ENCODE peak calls at places on chromosomes 7 and 10, in four cellular contexts. One of them, this sample, is unnamed.

GRCh38 chr7:117825132-117825531 is 48.1 kb downstream of the CTTNBP2 start:
- DNase-seq in GM23248: peak
- DNase-seq in fibroblast of lung: peak
- DNase-seq in GM23338: no peak
- DNase-seq in this sample: no peak

GRCh38 chr10:26517141-26517890 is 79.2 kb downstream of the APBB1IP start:
- DNase-seq in GM23248: no peak
- DNase-seq in fibroblast of lung: no peak
- DNase-seq in GM23338: no peak
- DNase-seq in this sample: no peak

GRCh38 chr10:104351067-104351681 is 2.5 kb upstream of the CFAP58 start:
- DNase-seq in GM23248: peak
- DNase-seq in fibroblast of lung: peak
- DNase-seq in GM23338: no peak
- DNase-seq in this sample: no peak

GRCh38 chr7:142301923-142302550 is 44.2 kb upstream of the PRSS58 start:
- DNase-seq in GM23248: peak
- DNase-seq in fibroblast of lung: peak
- DNase-seq in GM23338: peak
- DNase-seq in this sample: peak

GRCh38 chr7:131883769-131884168 is 327.3 kb upstream of the PODXL start:
- DNase-seq in GM23248: no peak
- DNase-seq in fibroblast of lung: no peak
- DNase-seq in GM23338: no peak
- DNase-seq in this sample: no peak

GRCh38 chr7:120785056-120785455 is 72.9 kb downstream of the TSPAN12 start:
- DNase-seq in GM23248: no peak
- DNase-seq in fibroblast of lung: no peak
- DNase-seq in GM23338: no peak
- DNase-seq in this sample: no peak

GRCh38 chr7:94394058-94394398 is 667 bp upstream of the COL1A2 start:
- DNase-seq in GM23248: peak
- DNase-seq in fibroblast of lung: peak
- DNase-seq in GM23338: no peak
- DNase-seq in this sample: no peak

GRCh38 chr7:133484135-133484534 is 231.3 kb downstream of the EXOC4 start:
- DNase-seq in GM23248: no peak
- DNase-seq in fibroblast of lung: peak
- DNase-seq in GM23338: no peak
- DNase-seq in this sample: peak

GRCh38 chr7:144908943-144909556 is 73.2 kb upstream of the TPK1 start:
- DNase-seq in GM23248: no peak
- DNase-seq in fibroblast of lung: no peak
- DNase-seq in GM23338: peak
- DNase-seq in this sample: no peak

GRCh38 chr10:132944510-132944909 is 2.1 kb upstream of the CFAP46 start:
- DNase-seq in GM23248: no peak
- DNase-seq in fibroblast of lung: no peak
- DNase-seq in GM23338: no peak
- DNase-seq in this sample: no peak

GRCh38 chr10:76736392-76736791 is 901.2 kb downstream of the KCNMA1 start:
- DNase-seq in GM23248: peak
- DNase-seq in fibroblast of lung: no peak
- DNase-seq in GM23338: no peak
- DNase-seq in this sample: no peak

GRCh38 chr7:4072161-4072925 is 609.8 kb upstream of the FOXK1 start:
- DNase-seq in GM23248: no peak
- DNase-seq in fibroblast of lung: no peak
- DNase-seq in GM23338: no peak
- DNase-seq in this sample: no peak

GRCh38 chr10:48705407-48705938 is 20.8 kb downstream of the WDFY4 start:
- DNase-seq in GM23248: no peak
- DNase-seq in fibroblast of lung: no peak
- DNase-seq in GM23338: no peak
- DNase-seq in this sample: no peak

GRCh38 chr10:12679636-12680035 is 321.9 kb downstream of the CCDC3 start:
- DNase-seq in GM23248: no peak
- DNase-seq in fibroblast of lung: no peak
- DNase-seq in GM23338: no peak
- DNase-seq in this sample: no peak

GRCh38 chr10:68074404-68074774 is 694 bp downstream of the HERC4 start:
- DNase-seq in GM23248: no peak
- DNase-seq in fibroblast of lung: no peak
- DNase-seq in GM23338: no peak
- DNase-seq in this sample: no peak

GRCh38 chr7:141189231-141189630 is 115.4 kb downstream of the TMEM178B start:
- DNase-seq in GM23248: no peak
- DNase-seq in fibroblast of lung: no peak
- DNase-seq in GM23338: no peak
- DNase-seq in this sample: no peak

GRCh38 chr7:77702451-77703219 is 6.4 kb downstream of the RSBN1L start:
- DNase-seq in GM23248: peak
- DNase-seq in fibroblast of lung: peak
- DNase-seq in GM23338: no peak
- DNase-seq in this sample: no peak

GRCh38 chr7:159027091-159027802 is 117.4 kb downstream of the VIPR2 start:
- DNase-seq in GM23248: no peak
- DNase-seq in fibroblast of lung: no peak
- DNase-seq in GM23338: no peak
- DNase-seq in this sample: no peak

GRCh38 chr10:131207584-131208532 is 103.7 kb downstream of the TCERG1L start:
- DNase-seq in GM23248: no peak
- DNase-seq in fibroblast of lung: no peak
- DNase-seq in GM23338: no peak
- DNase-seq in this sample: no peak

GRCh38 chr10:43930777-43931176 is 282.1 kb upstream of the ZNF32 start:
- DNase-seq in GM23248: no peak
- DNase-seq in fibroblast of lung: no peak
- DNase-seq in GM23338: no peak
- DNase-seq in this sample: no peak

GRCh38 chr10:43930243-43930642 is 281.6 kb upstream of the ZNF32 start:
- DNase-seq in GM23248: no peak
- DNase-seq in fibroblast of lung: no peak
- DNase-seq in GM23338: no peak
- DNase-seq in this sample: no peak

GRCh38 chr10:43926875-43927406 is 278.3 kb upstream of the ZNF32 start:
- DNase-seq in GM23248: no peak
- DNase-seq in fibroblast of lung: no peak
- DNase-seq in GM23338: no peak
- DNase-seq in this sample: no peak

GRCh38 chr10:43928425-43928968 is 279.8 kb upstream of the ZNF32 start:
- DNase-seq in GM23248: no peak
- DNase-seq in fibroblast of lung: no peak
- DNase-seq in GM23338: no peak
- DNase-seq in this sample: no peak

GRCh38 chr10:43929122-43929521 is 280.4 kb upstream of the ZNF32 start:
- DNase-seq in GM23248: no peak
- DNase-seq in fibroblast of lung: no peak
- DNase-seq in GM23338: no peak
- DNase-seq in this sample: no peak
- TF ChIP-seq EZH2 in GM23248: no peak
- TF ChIP-seq EZH2 in fibroblast of lung: no peak
- TF ChIP-seq EZH2 in GM23338: no peak
- TF ChIP-seq EZH2 in this sample: no peak

GRCh38 chr7:517848-518629 is 1.6 kb downstream of the PDGFA start:
- DNase-seq in GM23248: peak
- DNase-seq in fibroblast of lung: peak
- DNase-seq in GM23338: peak
- DNase-seq in this sample: peak
- TF ChIP-seq EZH2 in GM23248: no peak
- TF ChIP-seq EZH2 in fibroblast of lung: no peak
- TF ChIP-seq EZH2 in GM23338: no peak
- TF ChIP-seq EZH2 in this sample: peak

DNA sequence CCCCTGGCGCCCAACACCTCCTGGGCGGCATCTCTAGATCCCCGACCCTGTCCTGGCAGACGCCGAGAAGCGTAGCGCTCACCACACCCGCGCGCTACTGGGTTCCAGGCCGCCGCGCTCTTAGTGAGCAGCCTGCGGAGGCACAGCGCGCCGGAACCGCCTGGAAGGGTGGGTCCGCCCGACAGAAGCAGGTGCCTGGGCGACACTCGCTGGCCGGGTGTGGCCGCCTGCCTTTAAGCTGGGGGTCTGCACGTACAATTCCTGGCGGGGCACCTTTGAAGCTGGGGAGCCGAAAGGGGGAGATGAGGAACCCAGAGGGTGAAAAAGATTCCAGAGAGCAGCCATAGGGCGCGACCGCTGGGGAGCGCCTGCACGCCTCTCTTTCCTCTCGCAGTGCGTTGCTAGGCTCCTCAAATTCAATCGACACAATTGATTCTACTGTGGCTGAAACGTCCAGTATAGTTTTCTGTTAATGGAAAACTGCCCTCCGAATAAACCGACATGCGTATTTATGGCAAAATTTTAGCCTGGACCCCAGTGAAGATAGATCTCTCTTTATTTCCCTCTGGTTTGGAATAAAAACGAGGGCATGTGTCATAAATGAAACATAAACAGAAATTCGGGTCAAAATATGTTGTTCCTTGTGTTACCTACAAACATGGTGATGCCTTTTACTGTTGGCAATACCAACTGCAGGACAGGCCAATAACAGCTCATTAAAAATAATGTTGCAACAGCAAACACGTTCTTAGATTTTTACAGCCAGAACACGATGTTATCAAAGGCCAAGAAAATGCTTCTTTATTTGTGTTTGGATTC is 4.6 kb downstream of the HMX3 start:
- DNase-seq in GM23248: no peak
- DNase-seq in fibroblast of lung: no peak
- DNase-seq in GM23338: peak
- DNase-seq in this sample: no peak
- TF ChIP-seq EZH2 in GM23248: peak
- TF ChIP-seq EZH2 in fibroblast of lung: peak
- TF ChIP-seq EZH2 in GM23338: peak
- TF ChIP-seq EZH2 in this sample: no peak

GRCh38 chr7:128867842-128868623 is 5.4 kb downstream of the ATP6V1F start:
- DNase-seq in GM23248: no peak
- DNase-seq in fibroblast of lung: peak
- DNase-seq in GM23338: peak
- DNase-seq in this sample: no peak
- TF ChIP-seq EZH2 in GM23248: no peak
- TF ChIP-seq EZH2 in fibroblast of lung: no peak
- TF ChIP-seq EZH2 in GM23338: no peak
- TF ChIP-seq EZH2 in this sample: no peak

GRCh38 chr7:100786323-100786722 is 41.0 kb downstream of the EPHB4 start:
- DNase-seq in GM23248: no peak
- DNase-seq in fibroblast of lung: no peak
- DNase-seq in GM23338: no peak
- DNase-seq in this sample: no peak

GRCh38 chr7:100781255-100781654 is 46.1 kb downstream of the EPHB4 start:
- DNase-seq in GM23248: no peak
- DNase-seq in fibroblast of lung: no peak
- DNase-seq in GM23338: no peak
- DNase-seq in this sample: no peak

GRCh38 chr7:100785878-100786277 is 41.4 kb downstream of the EPHB4 start:
- DNase-seq in GM23248: no peak
- DNase-seq in fibroblast of lung: no peak
- DNase-seq in GM23338: peak
- DNase-seq in this sample: no peak

GRCh38 chr7:100779359-100779758 is 46.0 kb downstream of the ZAN start:
- DNase-seq in GM23248: no peak
- DNase-seq in fibroblast of lung: no peak
- DNase-seq in GM23338: no peak
- DNase-seq in this sample: no peak

DNA sequence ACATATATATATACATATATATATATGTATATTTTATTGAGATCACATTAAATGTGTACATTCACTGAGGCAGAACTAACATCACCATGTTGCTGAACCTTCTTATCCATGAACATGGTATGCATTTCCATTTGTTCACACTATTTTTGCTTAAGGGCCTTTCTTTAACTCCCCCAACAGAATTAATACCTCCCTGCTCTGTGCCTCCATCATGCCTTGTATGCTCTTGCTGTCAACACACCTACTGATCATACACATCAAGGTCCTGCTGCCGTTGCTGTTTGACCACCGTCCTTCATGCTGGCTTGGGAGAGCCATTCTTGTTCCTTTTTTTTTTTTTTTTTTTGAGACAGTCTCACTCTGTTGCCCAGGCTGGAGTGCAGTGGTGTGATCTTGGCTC is 43.5 kb downstream of the EPHB4 start:
- DNase-seq in GM23248: no peak
- DNase-seq in fibroblast of lung: no peak
- DNase-seq in GM23338: no peak
- DNase-seq in this sample: no peak
- TF ChIP-seq EZH2 in GM23248: no peak
- TF ChIP-seq EZH2 in fibroblast of lung: no peak
- TF ChIP-seq EZH2 in GM23338: no peak
- TF ChIP-seq EZH2 in this sample: no peak

DNA sequence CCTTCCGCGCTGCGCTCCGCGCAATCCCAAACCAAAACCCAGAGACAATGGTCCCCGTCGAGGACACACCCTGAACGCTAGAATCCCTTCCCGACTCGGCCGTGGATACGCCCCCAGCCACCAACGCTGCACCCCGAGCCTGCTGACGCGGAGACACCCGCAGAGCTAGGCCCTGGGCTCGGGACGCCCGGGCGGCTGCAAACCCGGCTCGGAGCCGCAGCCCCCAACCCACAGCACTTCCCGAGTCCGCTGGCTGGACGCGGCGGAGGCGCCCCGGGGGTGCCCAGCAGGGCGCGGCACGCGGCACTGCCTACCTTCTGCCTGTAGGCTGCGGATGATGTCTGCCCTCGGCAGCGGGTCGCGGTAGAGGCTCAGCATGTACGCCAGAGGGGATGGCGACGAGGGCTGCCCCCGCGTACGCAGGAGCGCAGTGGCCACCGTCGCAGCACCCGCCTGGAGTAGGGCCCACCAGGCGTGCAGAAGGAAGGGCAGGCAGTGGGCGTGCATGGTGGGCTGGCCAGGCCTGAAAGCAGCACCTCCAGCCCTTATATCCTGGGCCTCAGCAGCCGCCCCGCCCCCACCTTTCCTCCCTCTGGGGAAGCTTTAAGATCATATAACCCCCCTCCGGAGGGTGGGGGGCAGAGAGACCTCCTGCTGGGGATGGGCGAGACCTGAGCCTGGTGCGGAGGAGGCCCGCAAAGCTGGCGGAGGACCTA is at the start of gene NODAL:
- DNase-seq in GM23248: no peak
- DNase-seq in fibroblast of lung: no peak
- DNase-seq in GM23338: peak
- DNase-seq in this sample: no peak
- TF ChIP-seq EZH2 in GM23248: no peak
- TF ChIP-seq EZH2 in fibroblast of lung: no peak
- TF ChIP-seq EZH2 in GM23338: peak
- TF ChIP-seq EZH2 in this sample: no peak

DNA sequence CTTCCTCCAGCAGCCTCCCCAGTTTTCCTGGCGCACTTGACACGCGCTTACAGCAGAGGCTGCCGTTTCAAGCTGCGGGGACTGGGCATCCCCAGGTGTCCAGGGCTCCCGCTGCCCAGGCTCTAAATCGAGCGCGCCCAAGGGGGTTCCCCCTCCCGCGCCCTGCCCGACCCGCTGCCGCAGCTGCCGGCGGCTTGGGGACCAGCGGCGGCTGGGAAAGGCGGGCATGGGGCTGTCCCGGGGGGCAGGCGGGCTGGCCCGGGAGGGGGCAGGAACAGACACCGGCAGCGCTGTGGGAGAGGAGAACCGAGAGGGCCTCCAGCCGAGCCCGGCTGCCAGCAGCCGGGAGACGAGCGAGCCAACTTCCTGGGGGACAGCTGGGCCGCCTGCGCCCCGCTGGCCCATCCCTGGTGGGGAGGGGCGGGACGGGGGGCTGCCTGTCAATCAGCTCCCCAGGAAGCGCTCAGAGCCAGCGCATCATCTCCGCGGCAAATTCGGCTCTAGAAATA is 14.9 kb downstream of the GRID2IP start:
- DNase-seq in GM23248: no peak
- DNase-seq in fibroblast of lung: no peak
- DNase-seq in GM23338: peak
- DNase-seq in this sample: peak
- TF ChIP-seq EZH2 in GM23248: no peak
- TF ChIP-seq EZH2 in fibroblast of lung: peak
- TF ChIP-seq EZH2 in GM23338: no peak
- TF ChIP-seq EZH2 in this sample: no peak